ENCODE peak calls at places on chromosomes 2 and 18, in six cellular contexts. One of them, this sample, is unnamed.
A peak's percentile ranks its signal among the peaks of the same experiment; 100 is the strongest.

GRCh38 chr2:42961385-42961800 is 169.0 kb upstream of the HAAO start:
- DNase-seq in heart left ventricle: peak; percentile 72
- DNase-seq in GM23338: peak; percentile 30
- DNase-seq in Peyer's patch: no peak
- DNase-seq in body of pancreas: no peak
- DNase-seq in lung: peak; percentile 59
- DNase-seq in this sample: no peak

GRCh38 chr2:231795525-231796327 is 9.5 kb downstream of the COPS7B start:
- DNase-seq in heart left ventricle: no peak
- DNase-seq in GM23338: peak; percentile 56
- DNase-seq in Peyer's patch: no peak
- DNase-seq in body of pancreas: peak; percentile 83
- DNase-seq in lung: no peak
- DNase-seq in this sample: no peak

GRCh38 chr2:96927420-96928171 is 57.7 kb upstream of the SEMA4C start:
- DNase-seq in heart left ventricle: peak; percentile 57
- DNase-seq in GM23338: no peak
- DNase-seq in Peyer's patch: peak; percentile 40
- DNase-seq in body of pancreas: peak; percentile 33
- DNase-seq in lung: peak; percentile 46
- DNase-seq in this sample: peak; percentile 86

GRCh38 chr18:56373601-56374000 is 264.8 kb downstream of the TXNL1 start:
- DNase-seq in heart left ventricle: no peak
- DNase-seq in GM23338: no peak
- DNase-seq in Peyer's patch: no peak
- DNase-seq in body of pancreas: no peak
- DNase-seq in lung: no peak
- DNase-seq in this sample: no peak

GRCh38 chr18:63518178-63519012 is 23.8 kb upstream of the SERPINB12 start:
- DNase-seq in heart left ventricle: peak; percentile 45
- DNase-seq in GM23338: peak; percentile 95
- DNase-seq in Peyer's patch: no peak
- DNase-seq in body of pancreas: peak; percentile 73
- DNase-seq in lung: peak; percentile 66
- DNase-seq in this sample: peak; percentile 39

GRCh38 chr2:140770645-140771044 is 1360.2 kb downstream of the LRP1B start:
- DNase-seq in heart left ventricle: no peak
- DNase-seq in GM23338: no peak
- DNase-seq in Peyer's patch: no peak
- DNase-seq in body of pancreas: no peak
- DNase-seq in lung: no peak
- DNase-seq in this sample: no peak

GRCh38 chr2:219632758-219633101 is 5.3 kb downstream of the SLC4A3 start:
- DNase-seq in heart left ventricle: peak; percentile 10
- DNase-seq in GM23338: no peak
- DNase-seq in Peyer's patch: no peak
- DNase-seq in body of pancreas: no peak
- DNase-seq in lung: no peak
- DNase-seq in this sample: peak; percentile 5

GRCh38 chr2:238528953-238529781 is 102.4 kb downstream of the ASB1 start:
- DNase-seq in heart left ventricle: no peak
- DNase-seq in GM23338: no peak
- DNase-seq in Peyer's patch: no peak
- DNase-seq in body of pancreas: no peak
- DNase-seq in lung: peak; percentile 39
- DNase-seq in this sample: no peak

GRCh38 chr2:191078165-191078867 is 64.3 kb upstream of the STAT1 start:
- DNase-seq in heart left ventricle: no peak
- DNase-seq in GM23338: no peak
- DNase-seq in Peyer's patch: no peak
- DNase-seq in body of pancreas: no peak
- DNase-seq in lung: no peak
- DNase-seq in this sample: no peak

GRCh38 chr18:42976869-42977268 is 138.6 kb downstream of the RIT2 start:
- DNase-seq in heart left ventricle: no peak
- DNase-seq in GM23338: no peak
- DNase-seq in Peyer's patch: no peak
- DNase-seq in body of pancreas: no peak
- DNase-seq in lung: no peak
- DNase-seq in this sample: no peak
- TF ChIP-seq CTCF in heart left ventricle: no peak
- TF ChIP-seq CTCF in GM23338: no peak
- TF ChIP-seq CTCF in Peyer's patch: no peak
- TF ChIP-seq CTCF in body of pancreas: no peak
- TF ChIP-seq CTCF in lung: no peak
- TF ChIP-seq CTCF in this sample: no peak

DNA sequence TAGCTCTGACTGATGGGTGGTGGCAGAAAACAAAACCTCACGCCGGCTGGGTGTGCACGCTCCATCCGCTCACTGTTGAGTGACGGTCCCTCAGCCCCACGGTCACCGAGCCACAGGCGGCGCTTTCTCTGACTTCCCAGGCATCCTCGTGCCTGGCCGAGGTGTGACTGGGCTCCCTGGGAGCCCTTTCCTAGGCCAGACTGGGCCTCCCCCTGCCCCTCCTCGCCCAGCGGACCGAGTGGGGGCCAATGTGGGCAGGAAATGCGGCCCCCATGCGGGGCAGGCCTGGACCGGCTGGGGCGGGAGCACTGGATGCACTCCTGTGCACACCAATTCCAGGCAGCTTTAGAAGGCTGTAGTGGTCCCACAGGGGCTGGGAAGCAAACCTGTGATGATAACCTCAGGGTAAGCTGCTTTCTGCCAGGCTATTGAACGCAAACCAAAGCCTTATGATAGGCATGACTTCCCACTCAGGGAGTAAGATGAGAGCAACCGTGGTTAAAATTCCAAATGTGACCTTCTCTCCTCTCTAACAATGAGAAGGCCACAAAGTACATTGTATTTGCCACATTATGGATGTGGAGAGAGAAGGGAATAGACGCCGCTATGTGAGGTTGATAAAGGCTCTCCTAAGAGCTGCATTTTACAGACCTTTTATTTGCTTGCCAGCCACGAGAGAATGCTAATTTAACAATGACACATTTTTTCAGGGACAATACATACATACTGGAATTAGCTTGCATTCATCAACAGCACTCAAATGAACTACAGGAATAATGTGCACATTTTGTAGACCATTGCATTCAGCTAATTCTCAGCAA is 83.9 kb upstream of the PGAP1 start:
- DNase-seq in heart left ventricle: no peak
- DNase-seq in GM23338: no peak
- DNase-seq in Peyer's patch: no peak
- DNase-seq in body of pancreas: no peak
- DNase-seq in lung: no peak
- DNase-seq in this sample: no peak
- H3K27ac ChIP-seq in heart left ventricle: no peak overlapping the region
- H3K27ac ChIP-seq in GM23338: no peak overlapping the region
- H3K27ac ChIP-seq in Peyer's patch: no peak overlapping the region
- H3K27ac ChIP-seq in body of pancreas: no peak overlapping the region
- H3K27ac ChIP-seq in lung: no peak overlapping the region
- H3K27ac ChIP-seq in this sample: peak overlapping the region; percentile 44

DNA sequence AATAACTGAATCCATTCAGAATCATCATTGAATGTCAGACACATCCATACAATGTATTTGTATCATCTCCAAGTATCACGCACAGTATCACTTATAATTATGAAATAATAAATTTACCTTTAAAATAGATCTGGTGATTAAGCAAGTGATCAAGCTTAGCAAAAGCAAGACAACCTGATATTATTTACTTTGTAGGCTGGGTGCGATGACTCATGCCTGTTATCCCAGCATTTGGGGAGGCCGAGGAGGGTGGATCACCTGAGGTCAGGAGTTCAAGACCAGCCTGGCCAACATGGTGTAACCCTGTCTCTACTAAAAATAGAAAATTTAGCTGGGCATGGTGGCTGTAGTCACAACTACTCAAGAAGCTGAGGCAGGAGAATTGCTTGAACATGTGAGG is 421.0 kb upstream of the NETO1 start:
- DNase-seq in heart left ventricle: no peak
- DNase-seq in GM23338: no peak
- DNase-seq in Peyer's patch: no peak
- DNase-seq in body of pancreas: no peak
- DNase-seq in lung: no peak
- DNase-seq in this sample: no peak
- TF ChIP-seq CTCF in heart left ventricle: no peak
- TF ChIP-seq CTCF in GM23338: no peak
- TF ChIP-seq CTCF in Peyer's patch: no peak
- TF ChIP-seq CTCF in body of pancreas: no peak
- TF ChIP-seq CTCF in lung: no peak
- TF ChIP-seq CTCF in this sample: no peak

GRCh38 chr2:14583059-14583458 is 49.5 kb upstream of the LRATD1 start:
- DNase-seq in heart left ventricle: no peak
- DNase-seq in GM23338: no peak
- DNase-seq in Peyer's patch: no peak
- DNase-seq in body of pancreas: peak; percentile 60
- DNase-seq in lung: no peak
- DNase-seq in this sample: no peak
- H3K27ac ChIP-seq in heart left ventricle: no peak overlapping the region
- H3K27ac ChIP-seq in GM23338: no peak overlapping the region
- H3K27ac ChIP-seq in Peyer's patch: no peak overlapping the region
- H3K27ac ChIP-seq in body of pancreas: no peak overlapping the region
- H3K27ac ChIP-seq in lung: no peak overlapping the region
- H3K27ac ChIP-seq in this sample: no peak overlapping the region

GRCh38 chr2:118459425-118459824 is 371.2 kb downstream of the INSIG2 start:
- DNase-seq in heart left ventricle: no peak
- DNase-seq in GM23338: no peak
- DNase-seq in Peyer's patch: no peak
- DNase-seq in body of pancreas: no peak
- DNase-seq in lung: no peak
- DNase-seq in this sample: no peak
- TF ChIP-seq CTCF in heart left ventricle: no peak
- TF ChIP-seq CTCF in GM23338: peak; percentile 16
- TF ChIP-seq CTCF in Peyer's patch: no peak
- TF ChIP-seq CTCF in body of pancreas: no peak
- TF ChIP-seq CTCF in lung: no peak
- TF ChIP-seq CTCF in this sample: no peak

GRCh38 chr2:105749583-105750399 is 5.1 kb downstream of the NCK2 start:
- DNase-seq in heart left ventricle: no peak
- DNase-seq in GM23338: no peak
- DNase-seq in Peyer's patch: no peak
- DNase-seq in body of pancreas: peak; percentile 34
- DNase-seq in lung: no peak
- DNase-seq in this sample: no peak
- H3K27ac ChIP-seq in heart left ventricle: no peak overlapping the region
- H3K27ac ChIP-seq in GM23338: no peak overlapping the region
- H3K27ac ChIP-seq in Peyer's patch: peak overlapping the region; percentile 95
- H3K27ac ChIP-seq in body of pancreas: peak overlapping the region; percentile 94
- H3K27ac ChIP-seq in lung: no peak overlapping the region
- H3K27ac ChIP-seq in this sample: no peak overlapping the region

GRCh38 chr2:60880988-60881932 is at the start of gene REL:
- DNase-seq in heart left ventricle: peak; percentile 94
- DNase-seq in GM23338: peak; percentile 95
- DNase-seq in Peyer's patch: peak; percentile 96
- DNase-seq in body of pancreas: peak; percentile 95
- DNase-seq in lung: peak; percentile 90
- DNase-seq in this sample: peak; percentile 91
- TF ChIP-seq CTCF in heart left ventricle: peak; percentile 26
- TF ChIP-seq CTCF in GM23338: no peak
- TF ChIP-seq CTCF in Peyer's patch: peak; percentile 18
- TF ChIP-seq CTCF in body of pancreas: no peak
- TF ChIP-seq CTCF in lung: no peak
- TF ChIP-seq CTCF in this sample: no peak

DNA sequence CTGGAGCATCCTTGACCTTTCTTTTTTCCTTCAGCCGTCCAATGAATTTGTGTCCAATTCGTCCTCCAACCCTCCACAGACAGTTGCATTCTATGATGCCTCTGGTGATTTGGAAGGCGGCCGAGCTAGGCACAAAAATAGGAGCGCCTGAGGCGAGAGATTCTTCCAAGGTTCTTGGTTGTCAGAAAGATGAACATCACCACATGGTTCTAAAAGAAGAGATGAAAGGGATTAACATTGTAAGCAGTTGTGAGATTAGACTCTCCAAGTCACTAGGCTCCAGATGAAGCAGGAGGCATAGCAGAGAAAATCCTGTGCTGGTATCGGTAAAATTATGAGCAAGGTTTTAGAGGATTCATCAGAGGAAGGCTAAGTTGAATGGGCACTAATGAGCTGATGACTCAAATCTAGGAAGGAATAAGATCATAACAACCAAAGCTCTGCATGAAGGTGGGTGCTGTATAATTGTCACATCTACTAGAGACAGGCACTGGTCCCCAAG is 75.4 kb upstream of the MAP4K3 start:
- DNase-seq in heart left ventricle: no peak
- DNase-seq in GM23338: no peak
- DNase-seq in Peyer's patch: no peak
- DNase-seq in body of pancreas: no peak
- DNase-seq in lung: peak; percentile 37
- DNase-seq in this sample: peak; percentile 35
- H3K27ac ChIP-seq in heart left ventricle: peak overlapping the region; percentile 83
- H3K27ac ChIP-seq in GM23338: no peak overlapping the region
- H3K27ac ChIP-seq in Peyer's patch: no peak overlapping the region
- H3K27ac ChIP-seq in body of pancreas: no peak overlapping the region
- H3K27ac ChIP-seq in lung: no peak overlapping the region
- H3K27ac ChIP-seq in this sample: peak overlapping the region; percentile 82

GRCh38 chr2:108490506-108491122 is 41.6 kb downstream of the GCC2 start:
- DNase-seq in heart left ventricle: no peak
- DNase-seq in GM23338: no peak
- DNase-seq in Peyer's patch: no peak
- DNase-seq in body of pancreas: no peak
- DNase-seq in lung: no peak
- DNase-seq in this sample: no peak
- TF ChIP-seq CTCF in heart left ventricle: no peak
- TF ChIP-seq CTCF in GM23338: no peak
- TF ChIP-seq CTCF in Peyer's patch: no peak
- TF ChIP-seq CTCF in body of pancreas: no peak
- TF ChIP-seq CTCF in lung: no peak
- TF ChIP-seq CTCF in this sample: no peak

DNA sequence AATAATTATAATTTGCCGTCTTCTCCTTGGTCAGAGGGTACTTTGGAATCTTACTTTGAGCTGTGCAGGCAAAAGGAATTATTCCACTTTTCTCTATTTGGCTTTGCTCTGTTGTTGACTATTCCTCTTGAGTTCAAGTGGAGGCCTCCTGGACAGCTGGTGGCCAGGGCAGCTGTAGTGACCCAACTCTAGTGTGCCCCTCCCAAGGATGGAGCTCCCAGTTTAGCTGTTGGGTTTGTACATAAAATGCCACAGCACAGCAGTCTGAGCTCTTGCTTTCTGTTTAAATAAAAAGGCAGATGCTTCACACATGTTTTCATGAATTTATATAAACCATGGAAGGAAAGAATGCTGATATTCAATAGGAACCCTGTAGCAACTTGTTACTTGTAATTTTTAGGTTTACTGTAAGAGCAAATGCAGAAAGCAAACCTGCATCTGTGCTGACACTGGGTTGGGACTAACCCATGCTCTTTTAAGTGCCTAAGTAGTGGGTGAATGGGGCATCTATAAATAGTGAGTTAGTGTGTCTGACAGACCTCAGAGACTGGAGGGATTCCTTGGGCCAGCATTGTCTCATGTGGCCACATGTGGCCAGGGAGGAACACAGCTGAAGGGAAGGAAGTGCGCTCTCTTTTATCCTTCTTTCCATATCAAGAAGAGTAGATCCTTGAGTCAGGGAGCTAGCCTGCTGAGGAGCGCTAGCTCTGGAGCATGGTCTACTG is 121.8 kb downstream of the FHOD3 start:
- DNase-seq in heart left ventricle: peak; percentile 38
- DNase-seq in GM23338: no peak
- DNase-seq in Peyer's patch: no peak
- DNase-seq in body of pancreas: no peak
- DNase-seq in lung: no peak
- DNase-seq in this sample: no peak
- H3K27ac ChIP-seq in heart left ventricle: peak overlapping the region; percentile 75
- H3K27ac ChIP-seq in GM23338: no peak overlapping the region
- H3K27ac ChIP-seq in Peyer's patch: no peak overlapping the region
- H3K27ac ChIP-seq in body of pancreas: no peak overlapping the region
- H3K27ac ChIP-seq in lung: no peak overlapping the region
- H3K27ac ChIP-seq in this sample: no peak overlapping the region

This sample was measured in dorsolateral prefrontal cortex.